ENCODE peak calls at places on chromosomes 4 and X, in seven cellular contexts. E, U, Q, M, S, D and K are unnamed samples.

GRCh38 chrX:118755633-118756032 is 28.2 kb downstream of the IL13RA1 start:
- DNase-seq in S (no peak), E (no peak), M (no peak), Q (no peak), U (no peak), D (no peak), K (no peak)

GRCh38 chr4:143186634-143187033 is 1.9 kb downstream of the USP38 start:
- DNase-seq in S (no peak), D (no peak), M (no peak), Q (no peak), U (peak; percentile 39), E (no peak), K (no peak)

GRCh38 chrX:46589977-46590723 is 16.6 kb downstream of the CHST7 start:
- DNase-seq in D (no peak), M (no peak), E (no peak), U (peak; percentile 58), S (peak; percentile 58), Q (no peak), K (no peak)

GRCh38 chr4:1233641-1234277 is 15.2 kb downstream of the CTBP1 start:
- DNase-seq in S (no peak), E (no peak), Q (no peak), D (no peak), M (no peak), U (no peak), K (no peak)

GRCh38 chrX:41491267-41492004 is 44.3 kb downstream of the NYX start:
- DNase-seq in D (no peak), M (no peak), E (no peak), U (peak; percentile 89), S (no peak), Q (no peak), K (no peak)

GRCh38 chr4:123393696-123394095 is 2.9 kb upstream of the SPRY1 start:
- DNase-seq in E (no peak), Q (no peak), M (no peak), D (no peak), U (no peak), S (peak; percentile 56), K (no peak)

GRCh38 chr4:169144061-169144600 is 126.6 kb downstream of the SH3RF1 start:
- DNase-seq in M (no peak), S (no peak), U (no peak), Q (no peak), E (no peak), D (no peak), K (no peak)

GRCh38 chr4:120156115-120156718 is 89.6 kb upstream of the MAD2L1 start:
- DNase-seq in D (peak; percentile 51), S (peak; percentile 82), U (peak; percentile 63), M (no peak), E (no peak), Q (peak; percentile 42), K (peak; percentile 54)

GRCh38 chr4:95572304-95572991 is 23.7 kb upstream of the UNC5C start:
- DNase-seq in D (peak; percentile 70), U (no peak), Q (no peak), E (peak; percentile 89), M (no peak), S (no peak), K (no peak)